ENCODE peak calls at places on chromosomes 16 and 17, in six cellular contexts. One of them, this sample, is unnamed.

GRCh38 chr17:65918921-65919546 is 272.9 kb downstream of the CEP112 start:
- DNase-seq in OCI-LY7: no peak
- DNase-seq in HCT116: no peak
- DNase-seq in PC-3: no peak
- DNase-seq in MM.1S: no peak
- DNase-seq in neural progenitor cell: peak; percentile 52
- DNase-seq in this sample: peak; percentile 4

GRCh38 chr17:33451221-33451620 is 158.1 kb upstream of the ASIC2 start:
- DNase-seq in OCI-LY7: no peak
- DNase-seq in HCT116: no peak
- DNase-seq in PC-3: no peak
- DNase-seq in MM.1S: no peak
- DNase-seq in neural progenitor cell: no peak
- DNase-seq in this sample: no peak

GRCh38 chr17:38352245-38353083 is 820 bp downstream of the SOCS7 start:
- DNase-seq in OCI-LY7: peak; percentile 41
- DNase-seq in HCT116: no peak
- DNase-seq in PC-3: peak; percentile 6
- DNase-seq in MM.1S: no peak
- DNase-seq in neural progenitor cell: peak; percentile 58
- DNase-seq in this sample: peak; percentile 64

GRCh38 chr17:74345433-74346241 is 16.0 kb downstream of the BTBD17 start:
- DNase-seq in OCI-LY7: no peak
- DNase-seq in HCT116: no peak
- DNase-seq in PC-3: peak; percentile 48
- DNase-seq in MM.1S: no peak
- DNase-seq in neural progenitor cell: no peak
- DNase-seq in this sample: peak; percentile 19

GRCh38 chr16:85396879-85397871 is 215.9 kb upstream of the GSE1 start:
- DNase-seq in OCI-LY7: peak; percentile 76
- DNase-seq in HCT116: no peak
- DNase-seq in PC-3: no peak
- DNase-seq in MM.1S: no peak
- DNase-seq in neural progenitor cell: no peak
- DNase-seq in this sample: no peak

GRCh38 chr16:81180578-81180977 is 57.9 kb upstream of the BCO1 start:
- DNase-seq in OCI-LY7: no peak
- DNase-seq in HCT116: no peak
- DNase-seq in PC-3: no peak
- DNase-seq in MM.1S: no peak
- DNase-seq in neural progenitor cell: no peak
- DNase-seq in this sample: no peak

GRCh38 chr17:50056961-50057330 is 1.0 kb downstream of the ITGA3 start:
- DNase-seq in OCI-LY7: no peak
- DNase-seq in HCT116: no peak
- DNase-seq in PC-3: peak; percentile 52
- DNase-seq in MM.1S: no peak
- DNase-seq in neural progenitor cell: peak; percentile 49
- DNase-seq in this sample: peak; percentile 78

GRCh38 chr17:17749921-17750320 is 68.7 kb downstream of the RAI1 start:
- DNase-seq in OCI-LY7: peak; percentile 86
- DNase-seq in HCT116: peak; percentile 42
- DNase-seq in PC-3: peak; percentile 42
- DNase-seq in MM.1S: no peak
- DNase-seq in neural progenitor cell: peak; percentile 90
- DNase-seq in this sample: peak; percentile 56

GRCh38 chr17:12666718-12667117 is 1.0 kb downstream of the MYOCD start:
- DNase-seq in OCI-LY7: no peak
- DNase-seq in HCT116: no peak
- DNase-seq in PC-3: no peak
- DNase-seq in MM.1S: no peak
- DNase-seq in neural progenitor cell: no peak
- DNase-seq in this sample: no peak

GRCh38 chr16:4475880-4476790 is at the start of gene HMOX2:
- DNase-seq in OCI-LY7: peak; percentile 96
- DNase-seq in HCT116: peak; percentile 90
- DNase-seq in PC-3: peak; percentile 93
- DNase-seq in MM.1S: peak; percentile 95
- DNase-seq in neural progenitor cell: peak; percentile 94
- DNase-seq in this sample: peak; percentile 95

GRCh38 chr17:55458977-55459376 is 37.3 kb upstream of the MMD start:
- DNase-seq in OCI-LY7: no peak
- DNase-seq in HCT116: peak; percentile 49
- DNase-seq in PC-3: peak; percentile 95
- DNase-seq in MM.1S: no peak
- DNase-seq in neural progenitor cell: no peak
- DNase-seq in this sample: peak; percentile 87

GRCh38 chr17:65797809-65798208 is 236.4 kb upstream of the AXIN2 start:
- DNase-seq in OCI-LY7: peak; percentile 16
- DNase-seq in HCT116: no peak
- DNase-seq in PC-3: peak; percentile 12
- DNase-seq in MM.1S: no peak
- DNase-seq in neural progenitor cell: peak; percentile 74
- DNase-seq in this sample: peak; percentile 23

GRCh38 chr17:6643460-6644125 is 2.7 kb downstream of the TXNDC17 start:
- DNase-seq in OCI-LY7: no peak
- DNase-seq in HCT116: no peak
- DNase-seq in PC-3: peak; percentile 72
- DNase-seq in MM.1S: no peak
- DNase-seq in neural progenitor cell: no peak
- DNase-seq in this sample: peak; percentile 93

GRCh38 chr17:77709594-77709993 is 248.9 kb upstream of the TNRC6C start:
- DNase-seq in OCI-LY7: no peak
- DNase-seq in HCT116: no peak
- DNase-seq in PC-3: no peak
- DNase-seq in MM.1S: no peak
- DNase-seq in neural progenitor cell: no peak
- DNase-seq in this sample: no peak

GRCh38 chr17:28948873-28949184 is 2.5 kb downstream of the PHF12 start:
- DNase-seq in OCI-LY7: no peak
- DNase-seq in HCT116: no peak
- DNase-seq in PC-3: no peak
- DNase-seq in MM.1S: no peak
- DNase-seq in neural progenitor cell: peak; percentile 86
- DNase-seq in this sample: no peak

GRCh38 chr17:4180791-4181190 is 37.8 kb downstream of the CYB5D2 start:
- DNase-seq in OCI-LY7: no peak
- DNase-seq in HCT116: no peak
- DNase-seq in PC-3: no peak
- DNase-seq in MM.1S: no peak
- DNase-seq in neural progenitor cell: no peak
- DNase-seq in this sample: no peak

GRCh38 chr17:80822021-80822699 is 169.5 kb upstream of the CHMP6 start:
- DNase-seq in OCI-LY7: no peak
- DNase-seq in HCT116: no peak
- DNase-seq in PC-3: no peak
- DNase-seq in MM.1S: no peak
- DNase-seq in neural progenitor cell: no peak
- DNase-seq in this sample: no peak

GRCh38 chr16:66135376-66135775 is 231.1 kb upstream of the CDH5 start:
- DNase-seq in OCI-LY7: no peak
- DNase-seq in HCT116: no peak
- DNase-seq in PC-3: no peak
- DNase-seq in MM.1S: no peak
- DNase-seq in neural progenitor cell: no peak
- DNase-seq in this sample: no peak

GRCh38 chr16:67884-68789 is 4.3 kb downstream of the RHBDF1 start:
- DNase-seq in OCI-LY7: no peak
- DNase-seq in HCT116: no peak
- DNase-seq in PC-3: no peak
- DNase-seq in MM.1S: no peak
- DNase-seq in neural progenitor cell: no peak
- DNase-seq in this sample: peak; percentile 60

GRCh38 chr16:54077412-54077821 is 209.2 kb downstream of the IRX3 start:
- DNase-seq in OCI-LY7: no peak
- DNase-seq in HCT116: no peak
- DNase-seq in PC-3: peak; percentile 80
- DNase-seq in MM.1S: no peak
- DNase-seq in neural progenitor cell: no peak
- DNase-seq in this sample: peak; percentile 76

GRCh38 chr16:75648265-75649076 is 898 bp downstream of the TERF2IP start:
- DNase-seq in OCI-LY7: peak; percentile 82
- DNase-seq in HCT116: peak; percentile 48
- DNase-seq in PC-3: peak; percentile 47
- DNase-seq in MM.1S: peak; percentile 52
- DNase-seq in neural progenitor cell: peak; percentile 88
- DNase-seq in this sample: peak; percentile 92

GRCh38 chr17:67136191-67137025 is 92.1 kb downstream of the CACNG1 start:
- DNase-seq in OCI-LY7: no peak
- DNase-seq in HCT116: no peak
- DNase-seq in PC-3: peak; percentile 32
- DNase-seq in MM.1S: no peak
- DNase-seq in neural progenitor cell: no peak
- DNase-seq in this sample: no peak

GRCh38 chr17:5508855-5509254 is 22.5 kb downstream of the MIS12 start:
- DNase-seq in OCI-LY7: no peak
- DNase-seq in HCT116: no peak
- DNase-seq in PC-3: no peak
- DNase-seq in MM.1S: no peak
- DNase-seq in neural progenitor cell: peak; percentile 86
- DNase-seq in this sample: peak; percentile 30

GRCh38 chr16:89000207-89000959 is 23.4 kb upstream of the CBFA2T3 start:
- DNase-seq in OCI-LY7: no peak
- DNase-seq in HCT116: no peak
- DNase-seq in PC-3: no peak
- DNase-seq in MM.1S: no peak
- DNase-seq in neural progenitor cell: no peak
- DNase-seq in this sample: no peak

GRCh38 chr17:17350491-17351355 is 47.5 kb downstream of the NT5M start:
- DNase-seq in OCI-LY7: no peak
- DNase-seq in HCT116: no peak
- DNase-seq in PC-3: peak; percentile 58
- DNase-seq in MM.1S: no peak
- DNase-seq in neural progenitor cell: peak; percentile 38
- DNase-seq in this sample: peak; percentile 79

DNA sequence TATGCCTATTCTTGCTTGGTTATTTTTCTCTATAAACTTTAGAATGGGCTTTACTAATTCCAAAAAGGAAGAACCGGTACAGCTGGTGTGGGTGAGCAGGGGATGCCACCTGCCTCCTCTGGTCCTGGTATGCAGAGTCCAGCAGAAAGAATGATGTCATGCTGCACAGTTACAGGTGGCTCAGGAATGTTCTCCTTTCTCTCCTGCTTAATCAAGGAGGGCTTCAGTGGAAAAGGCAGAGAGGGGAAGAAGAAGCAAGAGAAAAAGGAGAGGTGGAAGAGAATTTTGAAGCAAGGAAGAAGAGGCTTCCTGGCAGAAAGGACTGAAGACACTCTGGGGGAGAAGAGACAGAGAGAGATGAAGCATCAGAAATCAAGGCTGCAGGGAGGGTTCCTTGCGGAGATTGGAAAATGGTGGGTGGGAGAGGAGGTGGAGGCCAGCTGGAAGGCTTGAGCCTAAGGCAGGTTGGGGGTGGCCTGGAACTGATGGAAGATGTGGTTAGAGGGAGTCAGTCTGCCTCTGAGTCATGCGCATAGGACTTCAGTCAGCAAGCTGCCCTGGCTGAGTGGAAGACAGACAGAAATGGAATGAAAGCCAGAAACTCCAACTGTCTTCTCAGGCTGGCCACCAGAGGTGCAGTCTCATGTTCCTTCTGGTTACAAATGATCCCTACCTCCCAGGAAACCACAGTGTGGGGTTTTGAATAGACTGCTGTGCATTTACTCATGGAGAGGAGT is 64.6 kb upstream of the CRHR1 start:
- DNase-seq in OCI-LY7: no peak
- DNase-seq in HCT116: peak; percentile 64
- DNase-seq in PC-3: peak; percentile 97
- DNase-seq in MM.1S: no peak
- DNase-seq in neural progenitor cell: peak; percentile 54
- DNase-seq in this sample: peak; percentile 96
- TF ChIP-seq EZH2phosphoT487 in OCI-LY7: no peak
- TF ChIP-seq EZH2phosphoT487 in HCT116: no peak
- TF ChIP-seq EZH2phosphoT487 in PC-3: no peak
- TF ChIP-seq EZH2phosphoT487 in MM.1S: no peak
- TF ChIP-seq EZH2phosphoT487 in neural progenitor cell: no peak
- TF ChIP-seq EZH2phosphoT487 in this sample: no peak

GRCh38 chr17:10036511-10037061 is 131.5 kb upstream of the RCVRN start:
- DNase-seq in OCI-LY7: no peak
- DNase-seq in HCT116: no peak
- DNase-seq in PC-3: no peak
- DNase-seq in MM.1S: no peak
- DNase-seq in neural progenitor cell: no peak
- DNase-seq in this sample: peak; percentile 40
- H3K4me3 ChIP-seq in OCI-LY7: no peak overlapping the region
- H3K4me3 ChIP-seq in HCT116: no peak overlapping the region
- H3K4me3 ChIP-seq in PC-3: no peak overlapping the region
- H3K4me3 ChIP-seq in MM.1S: no peak overlapping the region
- H3K4me3 ChIP-seq in neural progenitor cell: no peak overlapping the region
- H3K4me3 ChIP-seq in this sample: no peak overlapping the region

GRCh38 chr17:2635241-2635640 is 41.8 kb downstream of the PAFAH1B1 start:
- DNase-seq in OCI-LY7: no peak
- DNase-seq in HCT116: no peak
- DNase-seq in PC-3: no peak
- DNase-seq in MM.1S: no peak
- DNase-seq in neural progenitor cell: no peak
- DNase-seq in this sample: no peak
- TF ChIP-seq EZH2phosphoT487 in OCI-LY7: no peak
- TF ChIP-seq EZH2phosphoT487 in HCT116: no peak
- TF ChIP-seq EZH2phosphoT487 in PC-3: no peak
- TF ChIP-seq EZH2phosphoT487 in MM.1S: no peak
- TF ChIP-seq EZH2phosphoT487 in neural progenitor cell: no peak
- TF ChIP-seq EZH2phosphoT487 in this sample: no peak

GRCh38 chr16:19853973-19854876 is 30.4 kb downstream of the GPRC5B start:
- DNase-seq in OCI-LY7: no peak
- DNase-seq in HCT116: no peak
- DNase-seq in PC-3: no peak
- DNase-seq in MM.1S: no peak
- DNase-seq in neural progenitor cell: no peak
- DNase-seq in this sample: no peak

GRCh38 chr16:19856120-19856519 is 28.5 kb downstream of the GPRC5B start:
- DNase-seq in OCI-LY7: no peak
- DNase-seq in HCT116: no peak
- DNase-seq in PC-3: no peak
- DNase-seq in MM.1S: no peak
- DNase-seq in neural progenitor cell: no peak
- DNase-seq in this sample: no peak

GRCh38 chr16:19853132-19853972 is 31.3 kb downstream of the GPRC5B start:
- DNase-seq in OCI-LY7: no peak
- DNase-seq in HCT116: no peak
- DNase-seq in PC-3: no peak
- DNase-seq in MM.1S: no peak
- DNase-seq in neural progenitor cell: no peak
- DNase-seq in this sample: no peak

GRCh38 chr16:19850131-19850817 is 34.4 kb downstream of the GPRC5B start:
- DNase-seq in OCI-LY7: no peak
- DNase-seq in HCT116: no peak
- DNase-seq in PC-3: no peak
- DNase-seq in MM.1S: no peak
- DNase-seq in neural progenitor cell: no peak
- DNase-seq in this sample: no peak

DNA sequence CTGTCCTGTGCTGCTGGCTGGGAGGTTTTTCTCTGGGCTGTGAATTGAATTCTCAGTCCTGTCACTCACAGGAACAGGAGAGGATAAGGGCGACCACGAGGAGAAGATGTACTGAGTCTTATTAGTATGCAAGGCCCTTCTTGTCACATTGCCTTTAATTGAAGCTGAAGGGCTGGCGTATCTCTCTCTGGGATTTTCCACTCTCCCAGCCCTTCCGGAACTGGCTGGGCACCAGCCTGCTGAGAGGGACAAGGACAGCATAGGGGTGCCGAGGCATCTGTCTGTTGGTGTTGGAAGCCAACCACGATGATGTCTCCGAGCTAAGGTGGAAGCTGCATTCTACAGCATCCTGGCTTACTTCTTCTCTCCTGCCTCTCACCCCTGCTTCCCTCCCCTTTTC is 33.2 kb downstream of the GPRC5B start:
- DNase-seq in OCI-LY7: no peak
- DNase-seq in HCT116: no peak
- DNase-seq in PC-3: no peak
- DNase-seq in MM.1S: no peak
- DNase-seq in neural progenitor cell: no peak
- DNase-seq in this sample: no peak
- H3K4me3 ChIP-seq in OCI-LY7: no peak overlapping the region
- H3K4me3 ChIP-seq in HCT116: no peak overlapping the region
- H3K4me3 ChIP-seq in PC-3: no peak overlapping the region
- H3K4me3 ChIP-seq in MM.1S: no peak overlapping the region
- H3K4me3 ChIP-seq in neural progenitor cell: no peak overlapping the region
- H3K4me3 ChIP-seq in this sample: no peak overlapping the region

This sample was measured in GM23248.